ENCODE peak calls at places on chromosomes 4 and X, in six cellular contexts. Y, D, A, N, P and L are unnamed samples.

GRCh38 chr4:40265910-40266274 is 69.1 kb downstream of the RHOH start:
- DNase-seq in D (no peak), Y (no peak), P (no peak), A (no peak), N (no peak), L (no peak)

GRCh38 chrX:45134303-45134702 is 66.4 kb downstream of the DIPK2B start:
- DNase-seq in Y (no peak), P (no peak), N (no peak), D (no peak), A (no peak), L (no peak)

GRCh38 chr4:149531861-149532260 is 283.8 kb downstream of the IQCM start:
- DNase-seq in N (no peak), A (no peak), P (no peak), D (no peak), Y (no peak), L (peak)

GRCh38 chrX:112662559-112663427 is 16.9 kb downstream of the LHFPL1 start:
- DNase-seq in Y (no peak), N (no peak), P (no peak), D (no peak), A (no peak), L (no peak)

GRCh38 chr4:89212666-89213381 is 94.8 kb downstream of the GPRIN3 start:
- DNase-seq in P (no peak), N (no peak), A (no peak), Y (no peak), D (no peak), L (no peak)

GRCh38 chr4:45078201-45078600 is 351.8 kb upstream of the GNPDA2 start:
- DNase-seq in A (no peak), Y (no peak), P (no peak), N (no peak), D (no peak), L (no peak)

GRCh38 chr4:108094131-108094530 is 74.6 kb downstream of the LEF1 start:
- DNase-seq in D (no peak), A (no peak), Y (no peak), N (no peak), P (no peak), L (no peak)

GRCh38 chrX:31132803-31133202 is 61.0 kb upstream of the FTHL17 start:
- DNase-seq in P (no peak), A (no peak), D (no peak), Y (no peak), N (no peak), L (no peak)

GRCh38 chr4:1367936-1368289 is 20.9 kb downstream of the UVSSA start:
- DNase-seq in Y (no peak), A (no peak), D (no peak), P (no peak), N (no peak), L (no peak)

GRCh38 chrX:118520206-118520857 is 24.7 kb downstream of the DOCK11 start:
- DNase-seq in Y (no peak), D (no peak), P (no peak), A (no peak), N (no peak), L (no peak)

GRCh38 chrX:41542151-41542935 is 95.2 kb downstream of the NYX start:
- DNase-seq in A (no peak), D (no peak), N (no peak), P (no peak), Y (no peak), L (no peak)

GRCh38 chrX:115958687-115959359 is 211.7 kb upstream of the AGTR2 start:
- DNase-seq in A (no peak), P (no peak), Y (no peak), N (no peak), D (no peak), L (no peak)

GRCh38 chrX:110218591-110218990 is 99.3 kb downstream of the AMMECR1 start:
- DNase-seq in P (no peak), Y (no peak), D (peak), A (no peak), N (no peak), L (no peak)

GRCh38 chrX:506341-506740 is 119.6 kb upstream of the PPP2R3B start:
- DNase-seq in Y (no peak), N (no peak), A (no peak), P (no peak), D (no peak), L (no peak)

GRCh38 chr4:174538123-174538875 is 16.0 kb upstream of the HPGD start:
- DNase-seq in A (no peak), P (no peak), D (no peak), N (no peak), Y (no peak), L (no peak)

GRCh38 chrX:103647630-103648029 is 18.9 kb downstream of the TCEAL1 start:
- DNase-seq in P (no peak), N (no peak), D (no peak), Y (no peak), A (no peak), L (no peak)

GRCh38 chrX:133838761-133839676 is 146.4 kb downstream of the GPC3 start:
- DNase-seq in Y (no peak), D (no peak), A (no peak), N (no peak), P (no peak), L (no peak)

GRCh38 chr4:81622028-81622427 is 150.3 kb upstream of the RASGEF1B start:
- DNase-seq in D (no peak), A (no peak), Y (no peak), N (no peak), P (no peak), L (no peak)

GRCh38 chrX:42771836-42772335 is 6.1 kb downstream of the PPP1R2C start:
- DNase-seq in D (no peak), Y (no peak), N (no peak), A (no peak), P (no peak), L (no peak)

GRCh38 chrX:120336899-120337298 is 25.0 kb upstream of the ATP1B4 start:
- DNase-seq in D (no peak), Y (no peak), A (no peak), N (no peak), P (no peak), L (no peak)

DNA sequence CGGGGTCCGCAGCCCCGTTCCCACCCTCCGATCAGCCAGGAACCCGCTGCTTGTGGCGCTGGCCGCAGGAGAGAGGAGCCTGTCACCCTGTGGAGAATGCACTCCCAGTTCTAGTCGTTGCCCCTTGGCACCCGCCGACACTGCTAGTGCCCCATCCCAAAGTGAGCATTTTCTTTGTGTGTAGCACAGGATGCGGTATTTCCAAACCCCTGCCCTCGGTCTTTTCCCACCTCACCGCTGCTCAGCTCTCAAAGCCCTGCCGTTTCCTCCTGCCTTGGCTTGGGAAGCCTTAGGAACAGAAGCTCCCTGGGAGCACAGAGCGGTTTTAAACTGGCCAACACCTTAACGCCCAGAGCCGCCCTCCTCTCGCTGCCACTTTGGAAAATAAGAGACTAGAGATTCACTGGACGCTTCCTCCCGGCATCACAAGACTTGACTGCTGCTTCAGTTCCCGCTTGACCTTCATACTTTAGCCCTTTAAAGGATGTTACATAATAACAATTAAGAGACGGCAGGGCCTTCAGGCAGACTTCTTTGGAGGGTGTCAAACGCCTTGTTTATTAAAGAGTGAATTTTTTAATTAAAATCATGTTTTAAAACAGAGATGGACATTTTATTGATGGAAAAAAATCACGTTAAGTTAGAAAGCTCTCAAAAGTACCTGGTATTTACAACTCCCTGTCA is 843 bp downstream of the CYP4V2 start:
- DNase-seq in N (peak), P (peak), A (no peak), Y (peak), D (peak), L (peak)
- TF ChIP-seq POLR2A in N (peak), P (no peak), A (no peak), Y (no peak), D (no peak), L (no peak)

DNA sequence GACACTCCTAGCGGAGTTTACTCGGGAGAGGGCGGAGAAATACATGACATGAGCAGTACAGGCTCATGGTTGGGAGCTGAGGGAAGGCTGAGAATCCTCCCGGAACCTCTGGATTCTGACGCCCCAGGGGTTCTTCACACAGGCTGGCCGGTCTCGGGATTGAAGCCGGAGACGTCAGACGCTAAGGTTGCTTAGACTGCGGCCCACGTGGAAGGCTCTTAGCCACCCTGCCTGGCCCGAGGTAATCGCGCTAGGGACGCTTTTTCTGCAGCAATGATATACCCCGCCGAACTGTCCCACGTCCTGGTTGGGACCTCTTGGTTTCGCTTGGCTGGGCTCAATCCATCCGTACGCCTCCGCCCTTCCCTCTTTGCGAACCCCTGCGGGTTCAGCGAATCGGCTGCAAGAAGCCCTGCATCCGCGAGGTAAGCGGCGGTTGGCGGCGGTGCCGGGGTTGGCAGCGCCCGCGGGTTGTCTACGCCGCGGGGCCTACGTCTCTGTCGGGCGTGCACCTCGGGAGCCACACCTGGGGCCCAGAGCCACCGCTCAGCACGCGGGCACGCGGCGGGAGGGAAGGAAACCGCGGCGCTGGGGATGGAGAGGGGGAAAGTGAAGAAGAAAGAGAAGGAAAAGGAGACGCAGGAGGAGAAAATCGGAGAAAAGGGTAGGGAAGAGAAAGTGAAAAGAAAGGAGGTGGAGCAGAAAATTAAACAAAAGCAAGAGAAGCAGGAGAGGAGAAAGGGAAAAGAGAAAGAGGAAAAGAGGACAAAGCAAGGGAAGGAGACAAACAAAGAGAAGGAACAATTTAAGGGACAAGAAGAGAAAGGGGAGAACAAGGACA is at the start of gene ARL9:
- DNase-seq in D (peak), Y (no peak), A (peak), P (peak), N (no peak), L (peak)
- H3K4me3 ChIP-seq in D (peak), Y (peak), A (peak), P (peak), N (peak), L (peak)

GRCh38 chr4:184968784-184969201 is 49.5 kb upstream of the HELT start:
- DNase-seq in N (peak), D (no peak), A (no peak), P (peak), Y (peak), L (peak)

GRCh38 chr4:184972996-184973395 is 45.3 kb upstream of the HELT start:
- DNase-seq in N (peak), P (no peak), D (no peak), A (no peak), Y (no peak), L (peak)

GRCh38 chr4:184969610-184970009 is 48.7 kb upstream of the HELT start:
- DNase-seq in P (no peak), Y (no peak), N (no peak), D (no peak), A (no peak), L (no peak)
- TF ChIP-seq POLR2A in P (no peak), Y (no peak), N (no peak), D (no peak), A (no peak), L (no peak)

DNA sequence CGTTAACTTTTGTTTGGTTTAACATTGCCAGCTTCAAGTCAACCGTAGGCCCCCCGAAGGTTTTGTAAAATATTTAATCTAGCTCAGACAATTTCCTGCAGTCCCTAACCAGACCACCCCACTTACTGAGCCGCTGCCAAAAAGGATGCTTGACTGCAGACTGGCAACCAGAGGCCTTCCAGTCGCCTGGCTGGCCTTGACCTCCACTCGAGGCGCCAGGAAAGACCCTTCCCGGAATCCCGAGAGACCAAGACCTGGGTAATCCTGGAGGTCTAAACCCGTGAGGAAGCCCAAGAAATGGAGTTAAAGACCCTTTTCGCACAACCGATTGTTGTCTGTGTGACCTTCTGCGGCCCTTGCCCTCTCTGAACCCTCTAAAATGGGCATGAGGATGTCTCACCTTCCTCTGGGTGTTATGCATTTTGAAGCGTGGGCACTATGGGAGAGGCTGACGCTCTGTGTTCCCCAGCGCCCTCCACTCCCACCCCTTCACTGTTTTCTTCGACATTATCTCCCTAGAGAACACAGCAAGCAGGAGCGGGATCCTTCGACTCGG is 86.2 kb downstream of the BCOR start:
- DNase-seq in N (no peak), A (no peak), D (peak), P (no peak), Y (no peak), L (no peak)
- H3K4me3 ChIP-seq in N (peak), A (no peak), D (no peak), P (no peak), Y (peak), L (no peak)

GRCh38 chrX:48597353-48598264 is at the start of gene WDR13:
- DNase-seq in A (peak), P (peak), Y (peak), D (peak), N (peak), L (peak)
- TF ChIP-seq POLR2A in A (no peak), P (peak), Y (no peak), D (peak), N (peak), L (no peak)

DNA sequence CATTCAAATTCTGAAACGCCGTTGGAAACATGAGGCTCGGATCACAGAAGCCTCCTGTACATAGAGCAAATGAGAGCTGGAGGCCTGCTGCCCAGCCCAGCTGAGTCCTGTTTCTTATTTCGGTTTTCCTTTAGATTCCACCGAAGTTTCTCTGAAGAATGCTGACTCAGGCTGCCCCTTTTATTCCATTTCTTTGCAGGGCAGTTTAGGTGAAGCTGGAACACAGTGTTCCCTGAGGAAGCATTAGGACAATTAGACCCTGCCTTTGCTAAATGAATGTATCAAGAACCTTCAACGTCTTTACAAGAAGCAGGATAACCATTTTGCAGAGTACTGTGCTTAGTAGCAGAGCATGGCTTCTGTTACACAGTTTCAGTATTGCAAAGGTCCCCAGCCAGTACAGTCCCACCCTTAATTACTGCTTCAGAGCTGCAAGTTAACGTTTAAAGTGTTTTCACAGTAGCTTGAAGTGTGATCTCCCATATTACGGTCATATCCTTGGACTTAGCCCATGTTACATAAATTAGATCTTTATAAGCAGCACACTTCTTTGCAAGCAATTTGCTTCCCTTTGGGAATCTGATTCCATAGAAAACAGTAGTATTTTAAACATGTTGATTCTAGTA is 117.0 kb downstream of the TBL1X start:
- DNase-seq in Y (no peak), P (no peak), N (no peak), D (no peak), A (no peak), L (no peak)
- H3K4me3 ChIP-seq in Y (no peak), P (no peak), N (no peak), D (no peak), A (no peak), L (no peak)

DNA sequence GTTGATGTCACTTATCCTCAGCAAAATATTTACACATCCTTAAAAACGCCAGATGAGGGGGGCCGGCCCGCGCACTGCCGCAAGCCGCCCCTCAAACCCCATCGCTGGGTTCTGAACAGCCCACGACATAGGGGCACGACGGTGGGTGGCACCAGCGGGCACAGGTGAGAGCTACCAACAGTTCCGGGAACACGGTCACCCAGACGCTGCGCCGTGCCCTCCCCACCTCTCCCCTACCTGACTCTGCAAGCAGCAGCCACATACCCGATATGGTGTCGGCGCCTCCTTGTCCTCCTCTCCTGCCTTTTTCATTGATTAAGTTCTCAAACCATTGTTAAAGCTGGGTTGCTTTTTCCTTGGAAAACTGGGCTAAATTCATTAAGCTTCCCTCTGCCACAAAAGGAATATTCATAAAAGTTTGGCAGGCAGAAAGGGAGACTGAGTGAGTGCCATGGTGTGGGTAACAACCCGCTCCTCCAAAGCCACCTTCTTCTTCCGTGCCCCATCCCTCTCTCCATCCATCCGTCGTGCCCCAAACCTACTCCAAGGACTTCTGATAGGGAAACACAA is 1.4 kb downstream of the RAI2 start:
- DNase-seq in A (no peak), N (no peak), D (no peak), P (peak), Y (peak), L (no peak)
- TF ChIP-seq POLR2A in A (no peak), N (no peak), D (no peak), P (no peak), Y (no peak), L (no peak)